ENCODE peak calls at places on chromosome 6, in six cellular contexts. S, O, F, U, M and E are unnamed samples.

GRCh38 chr6:149440735-149441662 is 40.9 kb downstream of the SUMO4 start:
- DNase-seq in S (no peak), O (no peak), F (no peak), U (no peak), M (no peak), E (peak)

GRCh38 chr6:12714022-12714421 is 2.5 kb upstream of the PHACTR1 start:
- DNase-seq in S (no peak), O (no peak), F (no peak), U (no peak), M (no peak), E (no peak)

GRCh38 chr6:47766445-47766844 is 15.4 kb upstream of the OPN5 start:
- DNase-seq in S (no peak), O (no peak), F (no peak), U (no peak), M (no peak), E (no peak)

GRCh38 chr6:14728396-14729024 is 517.4 kb upstream of the JARID2 start:
- DNase-seq in S (no peak), O (no peak), F (no peak), U (no peak), M (no peak), E (no peak)

GRCh38 chr6:41302638-41303037 is 16.2 kb upstream of the TREM1 start:
- DNase-seq in S (no peak), O (no peak), F (no peak), U (no peak), M (no peak), E (no peak)

GRCh38 chr6:6875818-6876470 is 231.8 kb upstream of the RREB1 start:
- DNase-seq in S (no peak), O (peak), F (no peak), U (peak), M (no peak), E (no peak)

GRCh38 chr6:131923356-131923755 is 27.8 kb downstream of the CCN2 start:
- DNase-seq in S (peak), O (no peak), F (peak), U (peak), M (peak), E (peak)

GRCh38 chr6:31736768-31737314 is 511 bp upstream of the CLIC1 start:
- DNase-seq in S (no peak), O (no peak), F (no peak), U (no peak), M (no peak), E (no peak)

GRCh38 chr6:112282217-112282616 is 27.9 kb upstream of the LAMA4 start:
- DNase-seq in S (peak), O (no peak), F (peak), U (peak), M (peak), E (peak)

GRCh38 chr6:160133441-160134336 is 12.1 kb downstream of the SLC22A1 start:
- DNase-seq in S (no peak), O (no peak), F (no peak), U (no peak), M (no peak), E (no peak)

GRCh38 chr6:27757307-27757706 is 154.9 kb downstream of the OR2B2 start:
- DNase-seq in S (peak), O (no peak), F (no peak), U (no peak), M (no peak), E (peak)

GRCh38 chr6:169263836-169264608 is 10.4 kb upstream of the THBS2 start:
- DNase-seq in S (no peak), O (no peak), F (peak), U (peak), M (no peak), E (no peak)

GRCh38 chr6:22145294-22145693 is 151.5 kb downstream of the PRL start:
- DNase-seq in S (no peak), O (no peak), F (no peak), U (no peak), M (no peak), E (no peak)

GRCh38 chr6:53771780-53772624 is 22.8 kb upstream of the LRRC1 start:
- DNase-seq in S (no peak), O (no peak), F (no peak), U (peak), M (peak), E (no peak)

GRCh38 chr6:125570546-125570945 is 178.9 kb upstream of the HEY2 start:
- DNase-seq in S (no peak), O (no peak), F (no peak), U (no peak), M (no peak), E (no peak)

GRCh38 chr6:170405311-170405975 is 98.9 kb downstream of the FAM120B start:
- DNase-seq in S (no peak), O (no peak), F (no peak), U (peak), M (no peak), E (no peak)

GRCh38 chr6:107653183-107653580 is 163.3 kb downstream of the SOBP start:
- DNase-seq in S (no peak), O (no peak), F (peak), U (no peak), M (no peak), E (no peak)

GRCh38 chr6:2938004-2938631 is 33.2 kb downstream of the SERPINB6 start:
- DNase-seq in S (no peak), O (no peak), F (no peak), U (no peak), M (no peak), E (no peak)

GRCh38 chr6:2937627-2938003 is 33.8 kb downstream of the SERPINB6 start:
- DNase-seq in S (no peak), O (no peak), F (no peak), U (no peak), M (peak), E (no peak)

GRCh38 chr6:2939315-2940009 is 31.9 kb downstream of the SERPINB6 start:
- DNase-seq in S (no peak), O (no peak), F (no peak), U (no peak), M (no peak), E (no peak)

GRCh38 chr6:2940010-2940850 is 31.1 kb downstream of the SERPINB6 start:
- DNase-seq in S (no peak), O (no peak), F (no peak), U (no peak), M (no peak), E (no peak)

GRCh38 chr6:2938632-2939083 is 32.7 kb downstream of the SERPINB6 start:
- DNase-seq in S (no peak), O (peak), F (no peak), U (no peak), M (no peak), E (no peak)
- TF ChIP-seq CTCF in S (no peak), O (peak), F (no peak), U (peak), M (no peak), E (no peak)

GRCh38 chr6:42911171-42912021 is 4.5 kb upstream of the PTCRA start:
- DNase-seq in S (peak), O (no peak), F (peak), U (no peak), M (no peak), E (peak)
- TF ChIP-seq CTCF in S (no peak), O (no peak), F (no peak), U (peak), M (no peak), E (no peak)

GRCh38 chr6:134921276-134921979 is 28.5 kb downstream of the ALDH8A1 start:
- DNase-seq in S (no peak), O (no peak), F (no peak), U (no peak), M (no peak), E (no peak)

GRCh38 chr6:134921980-134922313 is 28.0 kb downstream of the ALDH8A1 start:
- DNase-seq in S (no peak), O (no peak), F (no peak), U (no peak), M (peak), E (no peak)

GRCh38 chr6:134920422-134920821 is 29.5 kb downstream of the ALDH8A1 start:
- DNase-seq in S (no peak), O (no peak), F (no peak), U (no peak), M (no peak), E (no peak)

DNA sequence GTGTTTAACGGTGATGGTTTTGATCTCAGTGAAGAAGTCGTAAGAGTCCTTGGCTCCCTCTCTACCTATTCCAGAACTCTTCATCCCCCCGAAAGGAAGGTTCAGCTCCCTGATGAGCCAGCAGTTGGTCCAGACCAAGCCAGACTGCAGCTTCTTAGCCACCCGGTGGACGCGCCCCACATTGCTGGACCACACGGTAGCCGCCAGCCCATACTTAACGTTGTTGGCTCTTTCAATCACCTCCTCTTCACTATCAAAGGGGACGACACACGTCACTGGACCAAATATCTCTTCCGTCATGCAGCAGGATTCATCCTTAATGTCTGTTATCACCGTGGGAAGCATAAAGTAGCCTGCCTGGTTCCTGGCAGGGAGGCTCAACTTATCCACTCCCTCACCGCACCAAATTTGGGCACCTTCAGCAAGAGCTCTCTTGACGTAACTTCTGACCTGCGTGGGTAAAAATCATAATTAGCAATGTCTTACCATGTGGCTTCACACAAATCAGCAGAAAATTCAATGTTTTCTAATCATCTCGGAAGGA is 31.4 kb downstream of the ALDH8A1 start:
- DNase-seq in S (no peak), O (no peak), F (no peak), U (no peak), M (no peak), E (no peak)
- TF ChIP-seq CTCF in S (no peak), O (no peak), F (no peak), U (peak), M (no peak), E (no peak)

GRCh38 chr6:36131517-36132220 is 1.4 kb downstream of the MAPK13 start:
- DNase-seq in S (no peak), O (no peak), F (peak), U (peak), M (peak), E (no peak)

GRCh38 chr6:36128793-36129192 is 1.5 kb upstream of the MAPK13 start:
- DNase-seq in S (no peak), O (no peak), F (no peak), U (no peak), M (peak), E (no peak)

GRCh38 chr6:36132221-36132895 is 2.0 kb downstream of the MAPK13 start:
- DNase-seq in S (no peak), O (no peak), F (no peak), U (no peak), M (peak), E (no peak)

GRCh38 chr6:36129889-36130671 is at the start of gene MAPK13:
- DNase-seq in S (no peak), O (no peak), F (no peak), U (no peak), M (peak), E (peak)

GRCh38 chr6:36130672-36131516 is 581 bp downstream of the MAPK13 start:
- DNase-seq in S (no peak), O (no peak), F (no peak), U (no peak), M (peak), E (peak)
- TF ChIP-seq CTCF in S (peak), O (no peak), F (no peak), U (peak), M (no peak), E (no peak)